ENCODE peak calls at places on chromosomes 12 and 14, in six cellular contexts. N is endothelial cell of umbilical vein, V is lower lobe of right lung, D is pancreas, S is thyroid gland, L is suprapubic skin. I is an unnamed sample.

GRCh38 chr12:122523846-122524718 is 2.7 kb downstream of the RSRC2 start:
- DNase-seq in N (no peak), L (no peak), D (no peak), V (no peak), S (no peak), I (no peak)

GRCh38 chr14:92687681-92688433 is 60.6 kb downstream of the LGMN start:
- DNase-seq in V (peak; percentile 64), N (peak; percentile 33), L (no peak), S (peak; percentile 67), D (peak; percentile 80), I (peak; percentile 81)

GRCh38 chr14:75989134-75989533 is 3.6 kb downstream of the IFT43 start:
- DNase-seq in N (peak; percentile 97), L (no peak), D (no peak), S (no peak), V (no peak), I (peak; percentile 54)

GRCh38 chr12:119444462-119445044 is 110.0 kb downstream of the CCDC60 start:
- DNase-seq in N (peak; percentile 28), L (no peak), V (peak; percentile 46), S (peak; percentile 65), D (peak; percentile 20), I (peak; percentile 65)

GRCh38 chr12:104599985-104600712 is 143.4 kb downstream of the CHST11 start:
- DNase-seq in N (no peak), S (no peak), V (no peak), D (no peak), L (no peak), I (no peak)

GRCh38 chr12:52870361-52871290 is 21.8 kb upstream of the KRT78 start:
- DNase-seq in L (no peak), D (peak; percentile 71), V (peak; percentile 73), N (peak; percentile 32), S (peak; percentile 71), I (peak; percentile 83)

GRCh38 chr14:55915464-55915863 is 202.7 kb upstream of the PELI2 start:
- DNase-seq in S (no peak), D (no peak), V (no peak), L (no peak), N (peak; percentile 19), I (no peak)

GRCh38 chr12:39319180-39319579 is 123.7 kb downstream of the KIF21A start:
- DNase-seq in N (no peak), V (no peak), L (no peak), S (no peak), D (no peak), I (no peak)

GRCh38 chr12:14443531-14443930 is 78.0 kb downstream of the ATF7IP start:
- DNase-seq in V (no peak), N (peak; percentile 41), S (no peak), D (no peak), L (no peak), I (no peak)

GRCh38 chr12:109488051-109488665 is 10.7 kb downstream of the UBE3B start:
- DNase-seq in V (no peak), S (no peak), N (no peak), L (no peak), D (no peak), I (no peak)

GRCh38 chr14:53953002-53953827 is 3.4 kb downstream of the BMP4 start:
- DNase-seq in S (peak; percentile 91), N (peak; percentile 94), D (peak; percentile 80), V (peak; percentile 85), L (peak; percentile 87), I (peak; percentile 88)

GRCh38 chr14:74955229-74955999 is at the start of gene PGF:
- DNase-seq in L (no peak), N (peak; percentile 72), D (peak; percentile 76), V (peak; percentile 80), S (peak; percentile 86), I (peak; percentile 90)

GRCh38 chr12:55973598-55974307 is at the start of gene RAB5B:
- DNase-seq in D (peak; percentile 98), L (peak; percentile 100), V (peak; percentile 99), N (peak; percentile 100), S (peak; percentile 100), I (peak; percentile 99)

GRCh38 chr12:26287666-26288408 is 92.5 kb downstream of the SSPN start:
- DNase-seq in L (no peak), S (peak; percentile 83), N (no peak), V (no peak), D (peak; percentile 56), I (peak; percentile 71)

GRCh38 chr14:61797304-61797703 is 35.1 kb downstream of the SNAPC1 start:
- DNase-seq in N (no peak), L (no peak), S (no peak), V (no peak), D (no peak), I (no peak)

GRCh38 chr12:70059373-70059772 is 183.9 kb upstream of the CNOT2 start:
- DNase-seq in S (no peak), D (no peak), N (no peak), L (no peak), V (no peak), I (no peak)

GRCh38 chr12:125092872-125093680 is 27.8 kb downstream of the AACS start:
- DNase-seq in L (no peak), N (no peak), D (no peak), V (no peak), S (no peak), I (peak; percentile 79)

GRCh38 chr14:22980672-22981089 is 1.7 kb downstream of the AJUBA start:
- DNase-seq in D (peak; percentile 73), S (peak; percentile 82), L (no peak), N (no peak), V (peak; percentile 65), I (peak; percentile 71)

GRCh38 chr12:97425380-97425779 is 37.2 kb upstream of the RMST start:
- DNase-seq in D (no peak), N (no peak), S (no peak), L (no peak), V (no peak), I (no peak)

GRCh38 chr12:32583535-32583934 is 95.6 kb upstream of the DNM1L start:
- DNase-seq in S (no peak), V (no peak), N (peak; percentile 79), D (no peak), L (no peak), I (no peak)

GRCh38 chr14:103699901-103700752 is 15.1 kb downstream of the XRCC3 start:
- DNase-seq in S (no peak), D (no peak), V (peak; percentile 42), L (no peak), N (no peak), I (peak; percentile 67)

GRCh38 chr14:50107850-50108249 is 8.5 kb downstream of the VCPKMT start:
- DNase-seq in V (no peak), N (no peak), S (peak; percentile 80), D (no peak), L (no peak), I (no peak)
- H3K27ac ChIP-seq in V (peak overlapping the region; percentile 13), N (no peak overlapping the region), S (no peak overlapping the region), D (peak overlapping the region; percentile 19), L (peak overlapping the region; percentile 5), I (no peak overlapping the region)

GRCh38 chr12:54032220-54032619 is 630 bp upstream of the HOXC5 start:
- DNase-seq in N (no peak), D (no peak), L (no peak), V (no peak), S (no peak), I (no peak)

GRCh38 chr12:54029529-54030441 is 1.5 kb downstream of the HOXC6 start:
- DNase-seq in S (no peak), V (no peak), N (no peak), L (no peak), D (no peak), I (no peak)

GRCh38 chr12:54028324-54029201 is at the start of gene HOXC6:
- DNase-seq in L (no peak), S (no peak), D (no peak), N (peak; percentile 15), V (no peak), I (no peak)

GRCh38 chr12:54030889-54031860 is 1.7 kb upstream of the HOXC5 start:
- DNase-seq in L (peak; percentile 78), N (no peak), D (no peak), S (no peak), V (no peak), I (no peak)

DNA sequence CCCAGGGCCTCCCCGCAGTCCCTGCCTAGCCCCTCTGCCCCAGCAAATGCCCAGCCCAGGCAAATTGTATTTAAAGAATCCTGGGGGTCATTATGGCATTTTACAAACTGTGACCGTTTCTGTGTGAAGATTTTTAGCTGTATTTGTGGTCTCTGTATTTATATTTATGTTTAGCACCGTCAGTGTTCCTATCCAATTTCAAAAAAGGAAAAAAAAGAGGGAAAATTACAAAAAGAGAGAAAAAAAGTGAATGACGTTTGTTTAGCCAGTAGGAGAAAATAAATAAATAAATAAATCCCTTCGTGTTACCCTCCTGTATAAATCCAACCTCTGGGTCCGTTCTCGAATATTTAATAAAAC is 2.2 kb downstream of the HOXC6 start:
- DNase-seq in S (no peak), D (no peak), L (no peak), N (no peak), V (no peak), I (no peak)
- H3K4me1 ChIP-seq in S (no peaks in the 10 kb centered on the region), D (no peaks in the 10 kb centered on the region), L (peaks cover 81% of the 10 kb centered on the region), N (no peaks in the 10 kb centered on the region), V (peaks cover 13% of the 10 kb centered on the region), I (peaks cover 4% of the 10 kb centered on the region)

DNA sequence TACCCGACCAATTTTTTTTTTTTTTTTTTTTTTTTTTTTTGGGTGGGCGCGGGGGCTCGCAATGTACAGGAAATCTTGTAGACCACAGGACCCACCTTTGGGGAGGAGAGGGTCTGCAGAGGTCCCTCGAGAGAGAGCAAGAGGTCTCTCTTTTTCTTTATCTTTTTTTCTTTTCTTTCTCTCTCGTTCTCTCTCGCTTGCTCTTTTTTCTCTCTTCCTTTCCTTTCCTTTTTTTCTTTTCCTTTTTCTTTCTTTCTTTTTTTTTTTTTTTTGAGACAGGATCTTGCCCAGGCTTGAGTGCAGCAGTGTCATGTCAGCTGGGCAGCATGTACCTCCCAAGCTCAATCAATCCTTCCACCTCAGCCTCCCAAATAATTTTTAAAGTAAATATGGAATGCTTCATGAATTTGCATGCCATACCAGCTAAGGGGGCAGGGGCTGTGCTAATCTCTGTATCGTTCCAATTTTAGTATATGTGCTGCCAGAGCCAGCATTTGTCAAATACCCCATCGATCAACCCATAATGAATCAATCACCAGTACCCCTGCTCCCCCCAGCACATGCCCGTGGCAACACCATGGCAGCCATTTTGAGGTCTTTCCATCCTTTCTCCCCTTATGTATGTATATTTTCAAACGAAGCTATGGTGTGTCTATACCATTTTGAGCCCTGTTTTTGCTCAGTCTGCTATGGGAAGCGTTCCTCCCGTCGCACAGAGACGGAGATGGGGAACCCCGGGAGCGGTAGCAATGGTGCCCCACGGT is 9.3 kb downstream of the PAPLN start:
- DNase-seq in N (no peak), D (no peak), L (no peak), V (no peak), S (no peak), I (no peak)
- H3K4me3 ChIP-seq in N (peak overlapping the region; percentile 45), D (peak overlapping the region; percentile 43), L (peak overlapping the region; percentile 49), V (peak overlapping the region; percentile 58), S (no peak overlapping the region), I (peak overlapping the region; percentile 67)

GRCh38 chr12:51330186-51330585 is 6.2 kb upstream of the BIN2 start:
- DNase-seq in D (no peak), N (no peak), V (no peak), S (no peak), L (no peak), I (no peak)

GRCh38 chr12:51329742-51330141 is 5.8 kb upstream of the BIN2 start:
- DNase-seq in D (no peak), N (no peak), S (no peak), L (no peak), V (no peak), I (no peak)

GRCh38 chr12:51335931-51336330 is 10.5 kb downstream of the CELA1 start:
- DNase-seq in S (no peak), N (no peak), L (no peak), D (no peak), V (no peak), I (no peak)

GRCh38 chr12:51334774-51335173 is 10.8 kb upstream of the BIN2 start:
- DNase-seq in S (no peak), N (no peak), V (no peak), D (no peak), L (no peak), I (no peak)

GRCh38 chr12:51333536-51333935 is 9.6 kb upstream of the BIN2 start:
- DNase-seq in D (no peak), S (no peak), V (no peak), L (no peak), N (no peak), I (no peak)
- H3K27ac ChIP-seq in D (no peak overlapping the region), S (no peak overlapping the region), V (no peak overlapping the region), L (no peak overlapping the region), N (no peak overlapping the region), I (no peak overlapping the region)